ENCODE peak calls at places on chromosomes 13 and 19, in seven cellular contexts. F is OCI-LY7; D is GM23248; H is neural progenitor cell; C is fibroblast of pulmonary artery; L is tibial artery; J is CD8-positive, alpha-beta memory T cell. S is an unnamed sample.

GRCh38 chr13:23488442-23488841 is 54.9 kb upstream of the SACS start:
- DNase-seq in L (no peak), H (no peak), C (peak; percentile 41), F (no peak), J (no peak), D (peak; percentile 32), S (no peak)

GRCh38 chr19:17473041-17473440 is 2.7 kb downstream of the SLC27A1 start:
- DNase-seq in J (no peak), F (no peak), L (no peak), D (peak; percentile 88), H (no peak), C (peak; percentile 79), S (no peak)

GRCh38 chr19:51131780-51132680 is 7.3 kb downstream of the SIGLEC9 start:
- DNase-seq in L (peak; percentile 64), F (no peak), D (peak; percentile 45), C (peak; percentile 86), J (peak; percentile 48), H (peak; percentile 43), S (peak; percentile 25)

GRCh38 chr13:38635030-38635429 is 51.8 kb upstream of the FREM2 start:
- DNase-seq in H (peak; percentile 32), D (no peak), F (no peak), L (no peak), J (no peak), C (no peak), S (no peak)

GRCh38 chr13:20197361-20197834 is 4.7 kb upstream of the GJB2 start:
- DNase-seq in H (peak; percentile 65), F (peak; percentile 49), L (no peak), D (peak; percentile 63), J (peak; percentile 44), C (peak; percentile 63), S (no peak)

GRCh38 chr13:91586609-91587008 is 188.2 kb downstream of the GPC5 start:
- DNase-seq in L (no peak), C (no peak), H (no peak), D (no peak), J (no peak), F (no peak), S (no peak)

GRCh38 chr13:113020323-113021080 is 51.5 kb downstream of the MCF2L start:
- DNase-seq in L (no peak), C (no peak), H (no peak), D (no peak), F (peak; percentile 33), J (no peak), S (no peak)

GRCh38 chr19:43450545-43450997 is 14.8 kb downstream of the LYPD3 start:
- DNase-seq in J (no peak), L (no peak), F (no peak), C (peak; percentile 68), D (peak; percentile 66), H (no peak), S (no peak)

GRCh38 chr19:53037101-53038097 is 7.1 kb upstream of the ERVV-2 start:
- DNase-seq in D (peak; percentile 87), H (peak; percentile 18), C (peak; percentile 59), F (no peak), J (no peak), L (no peak), S (no peak)

GRCh38 chr19:4523306-4524110 is 5.2 kb upstream of the PLIN4 start:
- DNase-seq in C (peak; percentile 49), H (peak; percentile 37), L (no peak), F (peak; percentile 33), D (peak; percentile 58), J (no peak), S (peak; percentile 24)

GRCh38 chr13:67238277-67238859 is 8.2 kb upstream of the PCDH9 start:
- DNase-seq in H (no peak), J (peak; percentile 23), D (peak; percentile 30), F (peak; percentile 60), C (peak; percentile 67), L (no peak), S (no peak)

GRCh38 chr19:41792513-41793413 is 3.6 kb upstream of the CEACAM3 start:
- DNase-seq in L (no peak), F (peak; percentile 78), D (peak; percentile 69), H (peak; percentile 79), C (peak; percentile 56), J (peak; percentile 23), S (no peak)

GRCh38 chr13:113238542-113238941 is 29.1 kb downstream of the CUL4A start:
- DNase-seq in D (peak; percentile 24), C (no peak), J (no peak), H (no peak), L (no peak), F (no peak), S (no peak)

GRCh38 chr13:43785681-43786471 is 896 bp downstream of the ENOX1 start:
- DNase-seq in F (peak; percentile 9), C (peak; percentile 82), D (peak; percentile 76), J (no peak), L (peak; percentile 80), H (peak; percentile 77), S (peak; percentile 51)

GRCh38 chr19:48866692-48867091 is 1.7 kb downstream of the PLEKHA4 start:
- DNase-seq in H (no peak), C (no peak), F (no peak), D (peak; percentile 50), L (no peak), J (no peak), S (no peak)

GRCh38 chr13:42487221-42487620 is 86.7 kb upstream of the TNFSF11 start:
- DNase-seq in H (no peak), D (no peak), J (no peak), F (no peak), C (no peak), L (no peak), S (no peak)

GRCh38 chr19:11373166-11373884 is 1.1 kb upstream of the SWSAP1 start:
- DNase-seq in L (no peak), D (peak; percentile 42), H (peak; percentile 92), F (no peak), J (no peak), C (peak; percentile 31), S (no peak)

GRCh38 chr13:91155512-91156114 is 191.9 kb upstream of the MIR17HG start:
- DNase-seq in J (no peak), D (no peak), F (no peak), C (no peak), H (no peak), L (no peak), S (no peak)

GRCh38 chr19:56141416-56141992 is 417 bp downstream of the ZNF444 start:
- DNase-seq in D (peak; percentile 59), L (no peak), J (peak; percentile 60), F (peak; percentile 25), C (no peak), H (peak; percentile 59), S (no peak)

GRCh38 chr13:39942901-39943273 is 287.4 kb downstream of the COG6 start:
- DNase-seq in L (peak; percentile 77), F (peak; percentile 86), D (peak; percentile 89), C (peak; percentile 84), H (peak; percentile 88), J (peak; percentile 61), S (peak; percentile 75)

GRCh38 chr19:45294291-45295029 is 28.2 kb downstream of the CKM start:
- DNase-seq in D (no peak), H (no peak), C (no peak), F (no peak), L (peak; percentile 74), J (no peak), S (no peak)

GRCh38 chr13:99496322-99497142 is 4.7 kb upstream of the TM9SF2 start:
- DNase-seq in C (peak; percentile 17), F (no peak), D (peak; percentile 85), L (peak; percentile 84), H (no peak), J (peak; percentile 80), S (no peak)
- H3K4me3 ChIP-seq in C (no peak overlapping the region), F (no peak overlapping the region), D (peak overlapping the region; percentile 82), L (peak overlapping the region; percentile 45), H (no peak overlapping the region), J (peak overlapping the region; percentile 80), S (peak overlapping the region; percentile 44)

GRCh38 chr13:30904043-30904442 is 2.0 kb upstream of the MEDAG start:
- DNase-seq in H (no peak), F (no peak), L (no peak), C (peak; percentile 74), J (no peak), D (no peak), S (no peak)

GRCh38 chr13:30907167-30907761 is 1.2 kb downstream of the MEDAG start:
- DNase-seq in H (no peak), J (no peak), L (peak; percentile 75), D (peak; percentile 75), F (no peak), C (peak; percentile 64), S (no peak)

GRCh38 chr13:30905932-30906383 is at the start of gene MEDAG:
- DNase-seq in L (peak; percentile 95), J (no peak), D (peak; percentile 96), C (peak; percentile 87), H (no peak), F (no peak), S (peak; percentile 89)

GRCh38 chr13:30908416-30908980 is 2.4 kb downstream of the MEDAG start:
- DNase-seq in H (no peak), L (peak; percentile 88), C (peak; percentile 91), J (no peak), F (no peak), D (peak; percentile 79), S (no peak)

GRCh38 chr13:30906411-30906990 is 430 bp downstream of the MEDAG start:
- DNase-seq in J (no peak), L (peak; percentile 77), D (peak; percentile 70), H (no peak), F (no peak), C (no peak), S (no peak)
- H3K4me3 ChIP-seq in J (no peak overlapping the region), L (peak overlapping the region; percentile 69), D (peak overlapping the region; percentile 85), H (no peak overlapping the region), F (no peak overlapping the region), C (peak overlapping the region; percentile 60), S (peak overlapping the region; percentile 68)

DNA sequence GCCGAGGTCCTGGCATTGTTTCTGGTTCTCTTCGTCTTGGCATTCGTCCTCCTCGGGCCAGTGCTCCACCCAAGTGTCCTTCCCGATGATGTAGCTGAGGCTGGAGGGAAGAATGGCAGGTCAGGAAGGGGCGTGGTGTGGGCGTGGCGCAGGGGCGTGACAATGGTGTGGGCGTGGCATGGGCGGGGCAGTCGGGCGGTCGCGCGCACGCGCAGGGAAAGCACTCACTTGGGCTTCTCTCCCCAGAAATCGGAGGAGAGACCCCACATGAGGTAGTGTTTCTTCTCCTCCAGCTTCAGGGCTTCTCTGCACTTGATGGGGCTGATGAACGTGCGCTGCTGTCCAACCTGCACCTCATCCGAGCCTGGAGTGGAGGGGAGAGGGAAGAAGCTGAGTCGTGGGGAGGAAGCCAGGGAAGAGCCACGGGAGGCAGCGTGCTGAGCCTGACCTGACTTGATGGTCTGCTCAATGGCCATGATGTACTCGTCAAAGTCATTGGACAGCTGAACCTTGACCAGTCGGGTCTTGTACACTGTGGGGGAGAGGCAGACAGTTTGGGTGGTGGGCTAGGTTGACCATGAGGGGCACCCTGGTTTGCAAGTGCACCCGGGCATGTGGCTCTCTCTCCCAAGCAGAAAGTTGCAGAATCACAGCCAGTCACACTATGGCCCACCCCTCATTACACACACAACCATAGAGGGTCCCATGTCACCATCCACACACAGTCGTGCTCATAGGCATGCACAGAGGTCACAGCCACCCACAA is 8.1 kb upstream of the TNFSF14 start:
- DNase-seq in L (no peak), J (no peak), H (peak; percentile 67), F (no peak), C (peak; percentile 52), D (peak; percentile 20), S (no peak)
- H3K4me3 ChIP-seq in L (no peak overlapping the region), J (no peak overlapping the region), H (peak overlapping the region; percentile 27), F (no peak overlapping the region), C (no peak overlapping the region), D (no peak overlapping the region), S (no peak overlapping the region)

DNA sequence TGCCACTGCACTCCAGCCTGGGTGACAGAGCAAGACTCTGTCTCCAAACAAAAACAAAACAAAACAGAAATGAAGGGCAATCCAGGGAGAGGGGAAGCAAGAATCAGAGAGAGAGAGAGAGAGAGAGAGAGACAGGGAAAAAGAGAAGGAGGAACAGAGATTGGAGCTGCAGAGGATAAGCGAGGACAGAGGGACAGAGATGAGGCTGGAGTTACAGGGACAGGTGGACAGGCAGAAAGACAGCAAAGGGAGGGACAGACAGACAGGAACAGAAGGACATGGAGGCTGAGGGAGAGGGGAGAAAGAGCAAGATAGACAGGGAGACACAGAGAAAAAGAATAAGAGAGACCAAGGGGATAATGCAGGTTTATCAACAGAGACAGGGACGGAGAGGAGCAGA is 1.3 kb upstream of the CRX start:
- DNase-seq in H (no peak), D (no peak), C (no peak), F (no peak), L (no peak), J (no peak), S (no peak)
- H3K4me3 ChIP-seq in H (peak overlapping the region; percentile 28), D (no peak overlapping the region), C (no peak overlapping the region), F (no peak overlapping the region), L (no peak overlapping the region), J (no peak overlapping the region), S (no peak overlapping the region)